ENCODE peak calls at places on chromosomes 2 and 18, in four cellular contexts. One of them, this sample, is unnamed.

GRCh38 chr2:8345200-8345599 is 336.7 kb upstream of the ID2 start:
- DNase-seq in astrocyte: no peak
- DNase-seq in psoas muscle: no peak
- DNase-seq in lower lobe of right lung: no peak
- DNase-seq in this sample: no peak

GRCh38 chr2:88597168-88597567 is 30.1 kb downstream of the EIF2AK3 start:
- DNase-seq in astrocyte: no peak
- DNase-seq in psoas muscle: no peak
- DNase-seq in lower lobe of right lung: no peak
- DNase-seq in this sample: no peak

GRCh38 chr2:70084973-70085710 is 2.1 kb upstream of the PCBP1 start:
- DNase-seq in astrocyte: no peak
- DNase-seq in psoas muscle: peak
- DNase-seq in lower lobe of right lung: no peak
- DNase-seq in this sample: no peak

GRCh38 chr2:100303744-100304143 is 18.6 kb downstream of the LONRF2 start:
- DNase-seq in astrocyte: no peak
- DNase-seq in psoas muscle: no peak
- DNase-seq in lower lobe of right lung: no peak
- DNase-seq in this sample: no peak

GRCh38 chr2:193240752-193241151 is 1046.0 kb upstream of the TMEFF2 start:
- DNase-seq in astrocyte: no peak
- DNase-seq in psoas muscle: no peak
- DNase-seq in lower lobe of right lung: no peak
- DNase-seq in this sample: no peak

GRCh38 chr18:6413554-6414117 is 1.1 kb downstream of the L3MBTL4 start:
- DNase-seq in astrocyte: no peak
- DNase-seq in psoas muscle: no peak
- DNase-seq in lower lobe of right lung: no peak
- DNase-seq in this sample: no peak

GRCh38 chr18:75081486-75081885 is 127.5 kb downstream of the PTGR3 start:
- DNase-seq in astrocyte: no peak
- DNase-seq in psoas muscle: no peak
- DNase-seq in lower lobe of right lung: no peak
- DNase-seq in this sample: no peak

GRCh38 chr18:22822024-22822423 is 111.1 kb upstream of the RBBP8 start:
- DNase-seq in astrocyte: peak
- DNase-seq in psoas muscle: no peak
- DNase-seq in lower lobe of right lung: no peak
- DNase-seq in this sample: no peak

GRCh38 chr2:184053326-184053725 is 545.0 kb upstream of the ZNF804A start:
- DNase-seq in astrocyte: no peak
- DNase-seq in psoas muscle: no peak
- DNase-seq in lower lobe of right lung: no peak
- DNase-seq in this sample: no peak

GRCh38 chr2:201975434-201975833 is 58.2 kb upstream of the FZD7 start:
- DNase-seq in astrocyte: no peak
- DNase-seq in psoas muscle: no peak
- DNase-seq in lower lobe of right lung: no peak
- DNase-seq in this sample: peak

GRCh38 chr2:43070676-43071491 is 155.5 kb downstream of the ZFP36L2 start:
- DNase-seq in astrocyte: no peak
- DNase-seq in psoas muscle: peak
- DNase-seq in lower lobe of right lung: no peak
- DNase-seq in this sample: peak

GRCh38 chr18:21191596-21192307 is 50.3 kb upstream of the GREB1L start:
- DNase-seq in astrocyte: peak
- DNase-seq in psoas muscle: peak
- DNase-seq in lower lobe of right lung: peak
- DNase-seq in this sample: no peak

GRCh38 chr18:3910507-3910906 is 460.5 kb downstream of the TGIF1 start:
- DNase-seq in astrocyte: peak
- DNase-seq in psoas muscle: no peak
- DNase-seq in lower lobe of right lung: no peak
- DNase-seq in this sample: no peak

GRCh38 chr2:165905269-165905668 is 48.3 kb downstream of the TTC21B start:
- DNase-seq in astrocyte: no peak
- DNase-seq in psoas muscle: no peak
- DNase-seq in lower lobe of right lung: no peak
- DNase-seq in this sample: no peak

DNA sequence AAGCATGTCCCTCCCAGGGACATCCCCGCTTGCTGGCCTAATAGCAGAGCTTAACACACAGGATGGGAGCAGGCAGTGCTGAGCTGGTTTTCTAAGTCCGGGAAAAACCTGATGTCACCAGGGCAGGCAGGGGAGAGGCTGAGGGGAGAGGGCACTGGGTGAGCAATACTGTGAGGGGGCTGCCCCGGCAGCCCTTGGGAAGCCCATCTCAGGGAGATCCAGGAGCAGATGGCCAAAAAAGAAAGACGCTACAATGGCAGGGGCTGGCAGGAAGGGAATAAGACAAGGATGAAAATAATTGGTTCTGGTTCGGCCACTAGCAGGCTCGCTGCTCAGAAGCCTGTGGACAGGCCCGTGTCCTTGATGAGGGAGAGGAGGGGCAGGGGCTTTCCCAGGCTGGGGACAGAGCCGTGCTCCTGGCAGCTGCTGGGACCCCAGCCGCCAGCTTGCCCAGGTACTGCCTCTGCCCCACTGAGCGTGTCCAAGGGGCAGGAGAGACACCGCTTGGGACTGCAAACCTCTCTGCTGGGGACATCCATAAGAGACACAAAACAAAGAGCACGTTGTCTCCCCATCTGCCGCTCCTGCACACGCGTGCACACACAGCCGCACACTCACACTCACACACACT is 30.2 kb downstream of the SMAD7 start:
- DNase-seq in astrocyte: no peak
- DNase-seq in psoas muscle: no peak
- DNase-seq in lower lobe of right lung: no peak
- DNase-seq in this sample: no peak
- H3K27ac ChIP-seq in astrocyte: no peak
- H3K27ac ChIP-seq in psoas muscle: no peak
- H3K27ac ChIP-seq in lower lobe of right lung: no peak
- H3K27ac ChIP-seq in this sample: no peak

DNA sequence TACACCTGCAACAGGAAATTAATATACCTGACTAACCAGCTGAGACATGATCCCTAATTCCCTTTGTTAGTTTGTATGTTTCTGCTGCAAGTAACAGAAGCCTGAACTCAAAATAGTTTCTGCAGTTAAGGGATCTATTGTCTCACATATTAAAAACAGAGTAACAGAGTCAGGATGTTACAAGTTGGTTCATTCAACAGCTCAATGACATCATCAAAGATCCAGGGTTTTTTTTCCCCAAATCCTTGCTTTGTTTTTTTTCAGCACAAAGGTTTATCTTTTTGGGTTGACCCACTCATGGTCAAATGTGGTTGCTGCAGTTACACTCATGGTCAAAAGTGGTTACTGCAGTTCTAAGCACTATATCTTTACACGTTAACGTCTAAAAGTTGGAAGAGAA is 35.0 kb upstream of the DNAH7 start:
- DNase-seq in astrocyte: no peak
- DNase-seq in psoas muscle: no peak
- DNase-seq in lower lobe of right lung: no peak
- DNase-seq in this sample: no peak
- H3K27ac ChIP-seq in astrocyte: no peak
- H3K27ac ChIP-seq in psoas muscle: no peak
- H3K27ac ChIP-seq in lower lobe of right lung: no peak
- H3K27ac ChIP-seq in this sample: no peak

DNA sequence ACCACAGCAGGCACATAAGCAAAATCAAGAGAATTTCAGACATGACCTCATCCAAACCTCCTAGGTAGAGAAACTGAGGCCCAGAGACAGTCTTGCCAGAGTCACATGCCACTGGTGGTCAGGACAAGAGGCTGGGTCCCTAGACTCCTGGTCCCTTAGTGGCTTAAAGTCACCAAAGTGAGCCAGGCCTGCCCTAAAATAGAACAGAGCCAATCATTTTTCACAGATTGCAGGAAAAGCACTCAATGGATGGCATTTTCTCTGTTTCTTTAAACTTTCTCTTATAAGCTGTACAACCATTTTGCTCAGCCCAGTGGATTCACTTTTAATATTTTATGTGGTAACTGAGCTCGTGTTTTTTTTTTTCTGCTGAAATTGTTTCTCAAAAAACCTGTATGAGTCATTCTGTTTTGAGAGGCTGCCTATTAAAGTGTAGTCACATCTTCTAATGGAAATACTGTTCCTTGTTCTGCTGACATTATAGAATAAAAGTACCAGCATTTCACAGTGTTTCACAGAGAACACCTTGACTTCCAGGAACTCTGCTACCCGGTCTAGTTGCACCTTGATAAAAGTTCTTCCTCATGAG is 29.6 kb downstream of the STEAP3 start:
- DNase-seq in astrocyte: peak
- DNase-seq in psoas muscle: no peak
- DNase-seq in lower lobe of right lung: no peak
- DNase-seq in this sample: no peak
- H3K27ac ChIP-seq in astrocyte: peak
- H3K27ac ChIP-seq in psoas muscle: peak
- H3K27ac ChIP-seq in lower lobe of right lung: no peak
- H3K27ac ChIP-seq in this sample: no peak

DNA sequence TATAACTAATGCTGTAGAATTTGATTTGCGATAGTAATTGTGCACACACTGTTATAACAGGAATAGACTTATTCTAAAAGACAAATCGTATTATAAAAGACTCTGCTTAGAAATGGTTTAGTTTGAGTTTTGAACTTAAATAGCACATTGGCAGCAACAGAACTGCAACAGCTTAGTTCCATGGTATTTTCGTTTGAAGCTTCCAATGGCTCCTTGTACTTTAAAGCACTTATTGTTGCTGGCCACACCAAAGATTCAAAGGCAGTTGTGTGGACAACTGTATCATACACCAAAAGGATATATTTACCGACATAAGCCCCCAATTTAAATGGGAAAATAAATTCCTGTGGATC is 634 bp downstream of the WIPF1 start:
- DNase-seq in astrocyte: no peak
- DNase-seq in psoas muscle: no peak
- DNase-seq in lower lobe of right lung: no peak
- DNase-seq in this sample: no peak
- H3K27ac ChIP-seq in astrocyte: peak
- H3K27ac ChIP-seq in psoas muscle: no peak
- H3K27ac ChIP-seq in lower lobe of right lung: peak
- H3K27ac ChIP-seq in this sample: peak

GRCh38 chr2:128797533-128797932 is 478.9 kb upstream of the HS6ST1 start:
- DNase-seq in astrocyte: no peak
- DNase-seq in psoas muscle: no peak
- DNase-seq in lower lobe of right lung: no peak
- DNase-seq in this sample: no peak

GRCh38 chr2:128799284-128799552 is 480.6 kb upstream of the HS6ST1 start:
- DNase-seq in astrocyte: no peak
- DNase-seq in psoas muscle: no peak
- DNase-seq in lower lobe of right lung: no peak
- DNase-seq in this sample: no peak

GRCh38 chr2:128797092-128797491 is 478.4 kb upstream of the HS6ST1 start:
- DNase-seq in astrocyte: no peak
- DNase-seq in psoas muscle: no peak
- DNase-seq in lower lobe of right lung: no peak
- DNase-seq in this sample: no peak

GRCh38 chr2:128798502-128799283 is 480.0 kb upstream of the HS6ST1 start:
- DNase-seq in astrocyte: no peak
- DNase-seq in psoas muscle: no peak
- DNase-seq in lower lobe of right lung: no peak
- DNase-seq in this sample: no peak

DNA sequence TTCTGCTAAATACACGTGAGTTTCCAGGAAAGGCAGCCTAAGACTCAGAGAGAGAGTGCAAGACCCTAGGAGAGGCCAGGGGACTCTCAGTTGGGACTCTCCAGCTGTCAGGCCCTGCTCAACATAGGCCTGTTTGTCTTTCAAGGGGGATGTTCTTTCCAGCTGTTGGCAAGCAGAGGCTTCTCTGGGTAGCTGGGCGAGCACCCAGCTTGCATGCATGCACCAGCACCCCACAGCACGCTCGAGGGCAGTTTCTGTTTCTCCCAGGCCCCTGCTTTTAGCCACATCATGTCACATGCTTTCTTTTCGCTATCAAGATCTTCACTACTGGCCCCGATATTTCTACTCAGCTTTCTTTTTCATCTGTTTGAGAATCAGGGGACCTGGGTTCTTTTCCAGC is 479.3 kb upstream of the HS6ST1 start:
- DNase-seq in astrocyte: no peak
- DNase-seq in psoas muscle: no peak
- DNase-seq in lower lobe of right lung: no peak
- DNase-seq in this sample: no peak
- H3K27ac ChIP-seq in astrocyte: no peak
- H3K27ac ChIP-seq in psoas muscle: peak
- H3K27ac ChIP-seq in lower lobe of right lung: no peak
- H3K27ac ChIP-seq in this sample: no peak

DNA sequence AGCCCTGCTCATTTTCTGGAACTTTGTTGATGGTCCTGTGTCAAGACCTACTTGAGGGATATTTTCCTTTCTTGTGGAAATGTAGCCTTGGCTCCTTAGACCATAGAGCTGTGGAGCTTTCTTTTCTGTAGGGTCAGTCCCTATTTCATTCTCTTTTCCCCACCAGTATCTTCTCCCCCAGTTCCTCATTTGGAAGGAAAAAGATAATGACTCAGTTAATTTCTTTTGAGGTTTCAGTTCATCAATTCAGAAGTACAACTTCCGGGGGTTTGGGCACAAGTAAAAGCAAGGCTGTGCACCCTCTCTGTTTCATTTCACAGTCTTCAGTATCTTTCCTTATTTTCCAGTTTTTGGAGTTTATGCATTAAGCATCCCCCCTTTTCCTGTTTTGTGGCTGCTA is 70.7 kb downstream of the CDC42EP3 start:
- DNase-seq in astrocyte: no peak
- DNase-seq in psoas muscle: no peak
- DNase-seq in lower lobe of right lung: no peak
- DNase-seq in this sample: no peak
- H3K27ac ChIP-seq in astrocyte: no peak
- H3K27ac ChIP-seq in psoas muscle: no peak
- H3K27ac ChIP-seq in lower lobe of right lung: no peak
- H3K27ac ChIP-seq in this sample: no peak

GRCh38 chr2:696463-696862 is 19.3 kb upstream of the TMEM18 start:
- DNase-seq in astrocyte: no peak
- DNase-seq in psoas muscle: no peak
- DNase-seq in lower lobe of right lung: no peak
- DNase-seq in this sample: no peak
- H3K27ac ChIP-seq in astrocyte: no peak
- H3K27ac ChIP-seq in psoas muscle: no peak
- H3K27ac ChIP-seq in lower lobe of right lung: no peak
- H3K27ac ChIP-seq in this sample: no peak

GRCh38 chr2:20129320-20130274 is 78.2 kb upstream of the LAPTM4A start:
- DNase-seq in astrocyte: no peak
- DNase-seq in psoas muscle: no peak
- DNase-seq in lower lobe of right lung: no peak
- DNase-seq in this sample: no peak

GRCh38 chr2:20132990-20133535 is 81.6 kb upstream of the LAPTM4A start:
- DNase-seq in astrocyte: no peak
- DNase-seq in psoas muscle: no peak
- DNase-seq in lower lobe of right lung: no peak
- DNase-seq in this sample: no peak

GRCh38 chr2:20128506-20129319 is 77.3 kb upstream of the LAPTM4A start:
- DNase-seq in astrocyte: no peak
- DNase-seq in psoas muscle: no peak
- DNase-seq in lower lobe of right lung: no peak
- DNase-seq in this sample: no peak

GRCh38 chr2:20126469-20126868 is 75.0 kb upstream of the LAPTM4A start:
- DNase-seq in astrocyte: no peak
- DNase-seq in psoas muscle: no peak
- DNase-seq in lower lobe of right lung: no peak
- DNase-seq in this sample: no peak

GRCh38 chr2:20130821-20131645 is 79.6 kb upstream of the LAPTM4A start:
- DNase-seq in astrocyte: peak
- DNase-seq in psoas muscle: no peak
- DNase-seq in lower lobe of right lung: no peak
- DNase-seq in this sample: no peak
- H3K27ac ChIP-seq in astrocyte: no peak
- H3K27ac ChIP-seq in psoas muscle: no peak
- H3K27ac ChIP-seq in lower lobe of right lung: no peak
- H3K27ac ChIP-seq in this sample: no peak